ENCODE peak calls at places on chromosomes 7 and 10, in six cellular contexts. H is stimulated activated CD4-positive, alpha-beta T cell treated with anti-CD3 and anti-CD28 coated beads, TNF-alpha, amount 100 ng/mL, for 48 hours; U is cardiac muscle cell; K is body of pancreas; T is NCI-H2107; S is AG09319. W is an unnamed sample.
A peak's percentile ranks its signal among the peaks of the same experiment; 100 is the strongest.

GRCh38 chr10:84348431-84348830 is 20.0 kb downstream of the CCSER2 start:
- DNase-seq in S (no peak), K (no peak), T (no peak), U (peak; percentile 60), H (no peak), W (no peak)

GRCh38 chr7:1404881-1405548 is 54.3 kb downstream of the MICALL2 start:
- DNase-seq in T (no peak), S (no peak), U (peak; percentile 4), H (no peak), K (no peak), W (no peak)

GRCh38 chr7:6443372-6443941 is 4.3 kb downstream of the DAGLB start:
- DNase-seq in T (no peak), K (no peak), H (no peak), U (peak; percentile 88), S (peak; percentile 41), W (no peak)

GRCh38 chr7:44852590-44852989 is 4.7 kb upstream of the H2AZ2 start:
- DNase-seq in H (no peak), K (no peak), S (no peak), U (no peak), T (no peak), W (no peak)

GRCh38 chr10:61761825-61762217 is 99.1 kb downstream of the CABCOCO1 start:
- DNase-seq in U (no peak), T (no peak), S (no peak), K (no peak), H (no peak), W (no peak)

GRCh38 chr10:76430330-76430729 is 998.9 kb downstream of the LRMDA start:
- DNase-seq in U (no peak), T (no peak), S (no peak), H (no peak), K (no peak), W (no peak)

GRCh38 chr10:113169853-113170455 is 219.9 kb downstream of the TCF7L2 start:
- DNase-seq in U (no peak), T (no peak), H (no peak), S (no peak), K (no peak), W (no peak)

GRCh38 chr7:92609921-92610518 is 19.8 kb upstream of the FAM133B start:
- DNase-seq in K (no peak), T (no peak), H (no peak), S (no peak), U (peak; percentile 46), W (no peak)

GRCh38 chr10:481636-482035 is 207.8 kb downstream of the DIP2C start:
- DNase-seq in H (no peak), U (no peak), T (no peak), K (no peak), S (no peak), W (peak; percentile 28)

GRCh38 chr7:129781856-129782256 is 170.3 kb downstream of the NRF1 start:
- DNase-seq in K (no peak), U (no peak), S (no peak), H (no peak), T (peak; percentile 75), W (no peak)

GRCh38 chr7:157358041-157358752 is 21.4 kb downstream of the DNAJB6 start:
- DNase-seq in K (no peak), H (no peak), T (no peak), U (no peak), S (no peak), W (no peak)

GRCh38 chr10:26723016-26723415 is 25.5 kb downstream of the PDSS1 start:
- DNase-seq in U (no peak), S (no peak), H (no peak), T (no peak), K (no peak), W (no peak)

GRCh38 chr7:76509931-76510877 is at the start of gene UPK3B:
- DNase-seq in K (peak; percentile 35), T (no peak), S (no peak), U (peak; percentile 7), H (no peak), W (peak; percentile 61)

GRCh38 chr7:129671276-129671675 is 59.8 kb downstream of the NRF1 start:
- DNase-seq in U (peak; percentile 56), S (no peak), H (no peak), K (no peak), T (no peak), W (no peak)

GRCh38 chr7:92613214-92613613 is 23.0 kb upstream of the FAM133B start:
- DNase-seq in S (no peak), H (no peak), U (no peak), K (no peak), T (no peak), W (no peak)

GRCh38 chr7:106419455-106420182 is 134.8 kb upstream of the NAMPT start:
- DNase-seq in T (no peak), H (peak; percentile 38), U (peak; percentile 49), S (no peak), K (no peak), W (no peak)

GRCh38 chr10:114652402-114653368 is 5.4 kb downstream of the ABLIM1 start:
- DNase-seq in K (no peak), S (no peak), H (no peak), U (no peak), T (no peak), W (no peak)

GRCh38 chr7:134480730-134481129 is 21.8 kb upstream of the AKR1B1 start:
- DNase-seq in U (peak; percentile 50), S (no peak), H (no peak), K (peak; percentile 23), T (no peak), W (no peak)

W was measured in H1.